ENCODE peak calls at places on chromosomes 11 and 22, in nine cellular contexts. One of them, this sample, is unnamed. For H4K20me1, the result is how much of the 10 kb centered on the place peaks cover.

GRCh38 chr22:30830907-30831306 is 136.2 kb downstream of the OSBP2 start:
- DNase-seq in hepatocyte: no peak
- DNase-seq in SK-N-SH: no peak
- DNase-seq in HCT116: peak
- DNase-seq in GM23248: peak
- DNase-seq in GM23338: peak
- DNase-seq in OCI-LY7: no peak
- DNase-seq in PC-3: peak
- DNase-seq in neural progenitor cell: no peak
- DNase-seq in this sample: no peak

GRCh38 chr22:40525250-40525884 is 111.2 kb downstream of the MRTFA start:
- DNase-seq in hepatocyte: peak
- DNase-seq in PC-3: peak
- DNase-seq in OCI-LY7: peak
- DNase-seq in neural progenitor cell: peak
- DNase-seq in GM23338: peak
- DNase-seq in GM23248: peak
- DNase-seq in HCT116: no peak
- DNase-seq in SK-N-SH: no peak
- DNase-seq in this sample: peak

GRCh38 chr22:20805972-20806471 is 32.1 kb downstream of the SERPIND1 start:
- DNase-seq in HCT116: no peak
- DNase-seq in hepatocyte: no peak
- DNase-seq in neural progenitor cell: no peak
- DNase-seq in OCI-LY7: no peak
- DNase-seq in GM23338: no peak
- DNase-seq in SK-N-SH: no peak
- DNase-seq in PC-3: peak
- DNase-seq in GM23248: peak
- DNase-seq in this sample: no peak

GRCh38 chr11:116990061-116990473 is 108.2 kb downstream of the SIK3 start:
- DNase-seq in PC-3: peak
- DNase-seq in SK-N-SH: no peak
- DNase-seq in neural progenitor cell: no peak
- DNase-seq in GM23338: no peak
- DNase-seq in HCT116: no peak
- DNase-seq in OCI-LY7: no peak
- DNase-seq in GM23248: peak
- DNase-seq in hepatocyte: peak
- DNase-seq in this sample: no peak

GRCh38 chr22:48320671-48321515 is 1506.8 kb downstream of the BRD1 start:
- DNase-seq in PC-3: no peak
- DNase-seq in neural progenitor cell: peak
- DNase-seq in GM23338: no peak
- DNase-seq in SK-N-SH: no peak
- DNase-seq in hepatocyte: no peak
- DNase-seq in OCI-LY7: no peak
- DNase-seq in GM23248: no peak
- DNase-seq in HCT116: no peak
- DNase-seq in this sample: no peak

GRCh38 chr11:84146826-84147225 is 860.7 kb upstream of the CCDC90B start:
- DNase-seq in HCT116: no peak
- DNase-seq in neural progenitor cell: peak
- DNase-seq in hepatocyte: no peak
- DNase-seq in GM23248: no peak
- DNase-seq in GM23338: peak
- DNase-seq in PC-3: no peak
- DNase-seq in OCI-LY7: no peak
- DNase-seq in SK-N-SH: no peak
- DNase-seq in this sample: no peak

GRCh38 chr11:19576903-19577302 is 135.7 kb upstream of the NAV2 start:
- DNase-seq in GM23248: no peak
- DNase-seq in GM23338: no peak
- DNase-seq in PC-3: no peak
- DNase-seq in SK-N-SH: no peak
- DNase-seq in OCI-LY7: no peak
- DNase-seq in neural progenitor cell: no peak
- DNase-seq in hepatocyte: no peak
- DNase-seq in HCT116: no peak
- DNase-seq in this sample: no peak

GRCh38 chr11:34774604-34775003 is 141.6 kb downstream of the APIP start:
- DNase-seq in OCI-LY7: no peak
- DNase-seq in hepatocyte: no peak
- DNase-seq in HCT116: no peak
- DNase-seq in GM23248: no peak
- DNase-seq in SK-N-SH: no peak
- DNase-seq in PC-3: no peak
- DNase-seq in GM23338: no peak
- DNase-seq in neural progenitor cell: no peak
- DNase-seq in this sample: no peak

GRCh38 chr22:50112151-50113118 is 22.6 kb downstream of the MOV10L1 start:
- DNase-seq in OCI-LY7: no peak
- DNase-seq in GM23338: no peak
- DNase-seq in PC-3: peak
- DNase-seq in SK-N-SH: no peak
- DNase-seq in HCT116: no peak
- DNase-seq in hepatocyte: peak
- DNase-seq in GM23248: peak
- DNase-seq in neural progenitor cell: no peak
- DNase-seq in this sample: no peak

GRCh38 chr11:76632492-76632891 is 38.1 kb downstream of the LRRC32 start:
- DNase-seq in SK-N-SH: no peak
- DNase-seq in GM23338: no peak
- DNase-seq in hepatocyte: no peak
- DNase-seq in neural progenitor cell: no peak
- DNase-seq in PC-3: no peak
- DNase-seq in HCT116: no peak
- DNase-seq in GM23248: no peak
- DNase-seq in OCI-LY7: no peak
- DNase-seq in this sample: peak

GRCh38 chr22:19799322-19800190 is 39.0 kb downstream of the TBX1 start:
- DNase-seq in SK-N-SH: peak
- DNase-seq in OCI-LY7: no peak
- DNase-seq in HCT116: no peak
- DNase-seq in GM23338: peak
- DNase-seq in neural progenitor cell: no peak
- DNase-seq in hepatocyte: peak
- DNase-seq in PC-3: no peak
- DNase-seq in GM23248: peak
- DNase-seq in this sample: no peak

GRCh38 chr22:38777087-38777671 is 16.8 kb downstream of the DNAL4 start:
- DNase-seq in PC-3: no peak
- DNase-seq in GM23248: no peak
- DNase-seq in hepatocyte: no peak
- DNase-seq in GM23338: no peak
- DNase-seq in HCT116: no peak
- DNase-seq in neural progenitor cell: no peak
- DNase-seq in SK-N-SH: no peak
- DNase-seq in OCI-LY7: no peak
- DNase-seq in this sample: no peak

GRCh38 chr11:71235719-71236118 is 16.7 kb downstream of the SHANK2 start:
- DNase-seq in HCT116: no peak
- DNase-seq in hepatocyte: no peak
- DNase-seq in SK-N-SH: peak
- DNase-seq in GM23338: no peak
- DNase-seq in GM23248: no peak
- DNase-seq in neural progenitor cell: no peak
- DNase-seq in PC-3: no peak
- DNase-seq in OCI-LY7: no peak
- DNase-seq in this sample: no peak

GRCh38 chr11:1942541-1943260 is 4.4 kb upstream of the MRPL23 start:
- DNase-seq in GM23338: no peak
- DNase-seq in PC-3: no peak
- DNase-seq in neural progenitor cell: no peak
- DNase-seq in hepatocyte: no peak
- DNase-seq in OCI-LY7: no peak
- DNase-seq in SK-N-SH: no peak
- DNase-seq in HCT116: no peak
- DNase-seq in GM23248: no peak
- DNase-seq in this sample: no peak

GRCh38 chr11:123594188-123594901 is 60.1 kb downstream of the SCN3B start:
- DNase-seq in HCT116: no peak
- DNase-seq in OCI-LY7: no peak
- DNase-seq in GM23248: peak
- DNase-seq in PC-3: peak
- DNase-seq in hepatocyte: no peak
- DNase-seq in neural progenitor cell: no peak
- DNase-seq in GM23338: no peak
- DNase-seq in SK-N-SH: no peak
- DNase-seq in this sample: no peak

GRCh38 chr11:12126352-12127019 is 16.1 kb downstream of the MICAL2 start:
- DNase-seq in PC-3: peak
- DNase-seq in GM23248: peak
- DNase-seq in SK-N-SH: no peak
- DNase-seq in hepatocyte: peak
- DNase-seq in neural progenitor cell: no peak
- DNase-seq in OCI-LY7: no peak
- DNase-seq in GM23338: no peak
- DNase-seq in HCT116: no peak
- DNase-seq in this sample: no peak
- TF ChIP-seq EZH2phosphoT487 in PC-3: no peak
- TF ChIP-seq EZH2phosphoT487 in GM23248: no peak
- TF ChIP-seq EZH2phosphoT487 in SK-N-SH: no peak
- TF ChIP-seq EZH2phosphoT487 in hepatocyte: no peak
- TF ChIP-seq EZH2phosphoT487 in neural progenitor cell: no peak
- TF ChIP-seq EZH2phosphoT487 in OCI-LY7: no peak
- TF ChIP-seq EZH2phosphoT487 in GM23338: no peak
- TF ChIP-seq EZH2phosphoT487 in HCT116: no peak
- TF ChIP-seq EZH2phosphoT487 in this sample: no peak

GRCh38 chr22:27639180-27640086 is 162.1 kb downstream of the MN1 start:
- DNase-seq in GM23338: no peak
- DNase-seq in SK-N-SH: no peak
- DNase-seq in neural progenitor cell: no peak
- DNase-seq in HCT116: no peak
- DNase-seq in OCI-LY7: no peak
- DNase-seq in GM23248: no peak
- DNase-seq in PC-3: no peak
- DNase-seq in hepatocyte: no peak
- DNase-seq in this sample: no peak

GRCh38 chr22:27635852-27636251 is 165.7 kb downstream of the MN1 start:
- DNase-seq in SK-N-SH: no peak
- DNase-seq in GM23338: no peak
- DNase-seq in hepatocyte: no peak
- DNase-seq in OCI-LY7: no peak
- DNase-seq in GM23248: no peak
- DNase-seq in HCT116: no peak
- DNase-seq in PC-3: no peak
- DNase-seq in neural progenitor cell: no peak
- DNase-seq in this sample: no peak

GRCh38 chr22:27638329-27639179 is 163.0 kb downstream of the MN1 start:
- DNase-seq in GM23248: no peak
- DNase-seq in GM23338: no peak
- DNase-seq in OCI-LY7: no peak
- DNase-seq in hepatocyte: no peak
- DNase-seq in HCT116: no peak
- DNase-seq in SK-N-SH: no peak
- DNase-seq in neural progenitor cell: no peak
- DNase-seq in PC-3: no peak
- DNase-seq in this sample: no peak

GRCh38 chr22:27636716-27637503 is 164.6 kb downstream of the MN1 start:
- DNase-seq in SK-N-SH: no peak
- DNase-seq in hepatocyte: no peak
- DNase-seq in GM23248: no peak
- DNase-seq in HCT116: no peak
- DNase-seq in GM23338: no peak
- DNase-seq in OCI-LY7: no peak
- DNase-seq in PC-3: no peak
- DNase-seq in neural progenitor cell: no peak
- DNase-seq in this sample: no peak

GRCh38 chr22:27637604-27638003 is 164.0 kb downstream of the MN1 start:
- DNase-seq in OCI-LY7: no peak
- DNase-seq in PC-3: peak
- DNase-seq in GM23248: peak
- DNase-seq in neural progenitor cell: no peak
- DNase-seq in HCT116: no peak
- DNase-seq in hepatocyte: no peak
- DNase-seq in GM23338: no peak
- DNase-seq in SK-N-SH: no peak
- DNase-seq in this sample: no peak
- H3K4me2 ChIP-seq in OCI-LY7: no peak
- H3K4me2 ChIP-seq in PC-3: no peak
- H3K4me2 ChIP-seq in GM23248: no peak
- H3K4me2 ChIP-seq in neural progenitor cell: no peak
- H3K4me2 ChIP-seq in HCT116: no peak
- H3K4me2 ChIP-seq in hepatocyte: no peak
- H3K4me2 ChIP-seq in GM23338: no peak
- H3K4me2 ChIP-seq in SK-N-SH: no peak
- H3K4me2 ChIP-seq in this sample: no peak

GRCh38 chr11:61702701-61703312 is 22.6 kb downstream of the DAGLA start:
- DNase-seq in GM23248: no peak
- DNase-seq in GM23338: no peak
- DNase-seq in hepatocyte: no peak
- DNase-seq in neural progenitor cell: no peak
- DNase-seq in OCI-LY7: no peak
- DNase-seq in HCT116: no peak
- DNase-seq in SK-N-SH: no peak
- DNase-seq in PC-3: no peak
- DNase-seq in this sample: no peak
- H4K20me1 ChIP-seq in GM23248: under half
- H4K20me1 ChIP-seq in GM23338: under half
- H4K20me1 ChIP-seq in hepatocyte: under half
- H4K20me1 ChIP-seq in neural progenitor cell: under half
- H4K20me1 ChIP-seq in OCI-LY7: under half
- H4K20me1 ChIP-seq in HCT116: under half
- H4K20me1 ChIP-seq in SK-N-SH: under half
- H4K20me1 ChIP-seq in PC-3: under half
- H4K20me1 ChIP-seq in this sample: under half

GRCh38 chr22:32448980-32449379 is 15.3 kb downstream of the BPIFC start:
- DNase-seq in SK-N-SH: no peak
- DNase-seq in neural progenitor cell: no peak
- DNase-seq in GM23248: no peak
- DNase-seq in PC-3: peak
- DNase-seq in GM23338: no peak
- DNase-seq in HCT116: no peak
- DNase-seq in OCI-LY7: no peak
- DNase-seq in hepatocyte: no peak
- DNase-seq in this sample: no peak
- TF ChIP-seq EZH2phosphoT487 in SK-N-SH: no peak
- TF ChIP-seq EZH2phosphoT487 in neural progenitor cell: no peak
- TF ChIP-seq EZH2phosphoT487 in GM23248: no peak
- TF ChIP-seq EZH2phosphoT487 in PC-3: no peak
- TF ChIP-seq EZH2phosphoT487 in GM23338: no peak
- TF ChIP-seq EZH2phosphoT487 in HCT116: no peak
- TF ChIP-seq EZH2phosphoT487 in OCI-LY7: no peak
- TF ChIP-seq EZH2phosphoT487 in hepatocyte: no peak
- TF ChIP-seq EZH2phosphoT487 in this sample: no peak

DNA sequence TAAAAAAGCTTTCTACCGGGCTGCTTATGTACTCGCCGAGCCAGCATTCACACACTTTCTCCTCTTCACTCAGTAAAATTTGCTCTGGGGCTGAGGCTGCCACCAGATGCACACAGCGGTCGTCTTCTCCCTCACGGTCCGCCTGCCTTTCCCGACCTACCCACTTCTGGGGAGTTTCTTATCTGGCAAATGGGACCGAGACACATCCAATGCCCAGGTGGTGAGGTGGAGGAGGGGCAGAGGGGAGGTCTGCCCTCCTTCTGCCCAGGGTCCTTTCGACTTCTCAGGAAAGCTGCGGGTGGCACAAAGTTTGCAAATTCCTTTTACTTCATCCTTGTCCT is 43.9 kb downstream of the GRIK4 start:
- DNase-seq in GM23338: no peak
- DNase-seq in neural progenitor cell: no peak
- DNase-seq in hepatocyte: no peak
- DNase-seq in SK-N-SH: peak
- DNase-seq in OCI-LY7: no peak
- DNase-seq in PC-3: no peak
- DNase-seq in HCT116: no peak
- DNase-seq in GM23248: no peak
- DNase-seq in this sample: no peak
- H3K4me2 ChIP-seq in GM23338: peak
- H3K4me2 ChIP-seq in neural progenitor cell: no peak
- H3K4me2 ChIP-seq in hepatocyte: no peak
- H3K4me2 ChIP-seq in SK-N-SH: no peak
- H3K4me2 ChIP-seq in OCI-LY7: no peak
- H3K4me2 ChIP-seq in PC-3: no peak
- H3K4me2 ChIP-seq in HCT116: no peak
- H3K4me2 ChIP-seq in GM23248: no peak
- H3K4me2 ChIP-seq in this sample: peak